ENCODE peak calls at places on chromosomes 4 and X, in five cellular contexts. One of them, this sample, is unnamed.

GRCh38 chrX:47687249-47687648 is 28.3 kb upstream of the UXT start:
- DNase-seq in A549: no peak
- DNase-seq in ascending aorta: no peak
- DNase-seq in psoas muscle: no peak
- DNase-seq in fibroblast of mammary gland: no peak
- DNase-seq in this sample: no peak

GRCh38 chr4:108833041-108833440 is 70.2 kb upstream of the ETNPPL start:
- DNase-seq in A549: no peak
- DNase-seq in ascending aorta: no peak
- DNase-seq in psoas muscle: no peak
- DNase-seq in fibroblast of mammary gland: no peak
- DNase-seq in this sample: no peak

GRCh38 chr4:22129454-22130075 is 181.0 kb upstream of the KCNIP4 start:
- DNase-seq in A549: no peak
- DNase-seq in ascending aorta: no peak
- DNase-seq in psoas muscle: no peak
- DNase-seq in fibroblast of mammary gland: peak; percentile 65
- DNase-seq in this sample: no peak

GRCh38 chrX:24646745-24647182 is 383 bp downstream of the PCYT1B start:
- DNase-seq in A549: no peak
- DNase-seq in ascending aorta: no peak
- DNase-seq in psoas muscle: no peak
- DNase-seq in fibroblast of mammary gland: peak; percentile 5
- DNase-seq in this sample: no peak

GRCh38 chrX:131633285-131633917 is 89.5 kb downstream of the OR13H1 start:
- DNase-seq in A549: peak; percentile 21
- DNase-seq in ascending aorta: no peak
- DNase-seq in psoas muscle: no peak
- DNase-seq in fibroblast of mammary gland: peak; percentile 60
- DNase-seq in this sample: no peak

GRCh38 chr4:176981551-176981950 is 188.8 kb upstream of the VEGFC start:
- DNase-seq in A549: no peak
- DNase-seq in ascending aorta: no peak
- DNase-seq in psoas muscle: no peak
- DNase-seq in fibroblast of mammary gland: peak; percentile 78
- DNase-seq in this sample: no peak

GRCh38 chrX:41389311-41389888 is 55.4 kb downstream of the DDX3X start:
- DNase-seq in A549: no peak
- DNase-seq in ascending aorta: no peak
- DNase-seq in psoas muscle: no peak
- DNase-seq in fibroblast of mammary gland: no peak
- DNase-seq in this sample: no peak

GRCh38 chrX:54786972-54787371 is 11.1 kb downstream of the ITIH6 start:
- DNase-seq in A549: no peak
- DNase-seq in ascending aorta: no peak
- DNase-seq in psoas muscle: no peak
- DNase-seq in fibroblast of mammary gland: no peak
- DNase-seq in this sample: no peak

GRCh38 chrX:147565239-147565638 is 346.5 kb upstream of the FMR1 start:
- DNase-seq in A549: no peak
- DNase-seq in ascending aorta: no peak
- DNase-seq in psoas muscle: no peak
- DNase-seq in fibroblast of mammary gland: peak; percentile 6
- DNase-seq in this sample: no peak

GRCh38 chr4:113433536-113434246 is 327.8 kb downstream of the CAMK2D start:
- DNase-seq in A549: no peak
- DNase-seq in ascending aorta: no peak
- DNase-seq in psoas muscle: no peak
- DNase-seq in fibroblast of mammary gland: peak; percentile 70
- DNase-seq in this sample: no peak

GRCh38 chrX:23742693-23743622 is at the start of gene ACOT9:
- DNase-seq in A549: peak; percentile 89
- DNase-seq in ascending aorta: peak; percentile 87
- DNase-seq in psoas muscle: peak; percentile 95
- DNase-seq in fibroblast of mammary gland: peak; percentile 95
- DNase-seq in this sample: peak; percentile 51

GRCh38 chrX:150361777-150362351 is 1.3 kb upstream of the MAMLD1 start:
- DNase-seq in A549: no peak
- DNase-seq in ascending aorta: no peak
- DNase-seq in psoas muscle: peak; percentile 19
- DNase-seq in fibroblast of mammary gland: no peak
- DNase-seq in this sample: no peak

GRCh38 chrX:10310502-10310901 is 153.7 kb downstream of the CLCN4 start:
- DNase-seq in A549: no peak
- DNase-seq in ascending aorta: no peak
- DNase-seq in psoas muscle: no peak
- DNase-seq in fibroblast of mammary gland: no peak
- DNase-seq in this sample: no peak

GRCh38 chrX:10314530-10315104 is 157.8 kb downstream of the CLCN4 start:
- DNase-seq in A549: peak; percentile 21
- DNase-seq in ascending aorta: no peak
- DNase-seq in psoas muscle: no peak
- DNase-seq in fibroblast of mammary gland: no peak
- DNase-seq in this sample: no peak
- TF ChIP-seq CTCF in A549: no peak
- TF ChIP-seq CTCF in ascending aorta: no peak
- TF ChIP-seq CTCF in psoas muscle: no peak
- TF ChIP-seq CTCF in fibroblast of mammary gland: no peak
- TF ChIP-seq CTCF in this sample: no peak

DNA sequence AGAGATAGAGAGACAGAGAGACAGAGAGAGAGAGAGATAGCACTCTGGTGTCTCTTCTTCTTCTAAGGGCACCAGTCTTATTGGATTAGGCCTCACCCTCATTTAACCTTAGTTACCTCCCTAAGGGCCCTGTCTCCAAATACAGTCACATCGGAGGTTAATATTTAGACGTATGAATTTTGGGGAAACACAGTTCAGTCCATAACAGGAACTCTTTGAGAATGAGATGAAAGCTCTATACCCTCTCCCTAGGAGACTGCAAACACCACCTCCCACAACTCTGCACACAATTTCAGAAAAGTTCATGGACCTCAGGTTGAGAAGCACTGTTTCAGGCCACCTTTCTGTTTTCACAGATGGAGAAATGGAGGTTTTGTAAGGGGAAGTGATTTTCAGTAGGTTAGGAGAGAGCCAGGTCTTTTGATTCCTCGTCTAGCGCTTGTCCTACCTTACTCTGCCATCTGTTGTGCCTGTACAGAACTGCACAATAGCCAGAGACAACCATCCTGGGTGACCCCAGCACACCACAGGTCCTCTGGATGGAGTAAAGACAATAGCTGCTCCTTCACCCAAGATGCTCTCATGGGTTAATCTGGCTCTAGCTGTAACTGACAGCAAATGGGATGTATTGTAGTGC is 16.9 kb upstream of the LOC101059915 start:
- DNase-seq in A549: no peak
- DNase-seq in ascending aorta: no peak
- DNase-seq in psoas muscle: no peak
- DNase-seq in fibroblast of mammary gland: no peak
- DNase-seq in this sample: no peak
- TF ChIP-seq CTCF in A549: no peak
- TF ChIP-seq CTCF in ascending aorta: no peak
- TF ChIP-seq CTCF in psoas muscle: peak; percentile 32
- TF ChIP-seq CTCF in fibroblast of mammary gland: no peak
- TF ChIP-seq CTCF in this sample: no peak

GRCh38 chrX:155056877-155057792 is 13.8 kb downstream of the CMC4 start:
- DNase-seq in A549: peak; percentile 43
- DNase-seq in ascending aorta: no peak
- DNase-seq in psoas muscle: peak; percentile 48
- DNase-seq in fibroblast of mammary gland: peak; percentile 78
- DNase-seq in this sample: no peak
- TF ChIP-seq CTCF in A549: peak; percentile 77
- TF ChIP-seq CTCF in ascending aorta: peak; percentile 38
- TF ChIP-seq CTCF in psoas muscle: peak; percentile 77
- TF ChIP-seq CTCF in fibroblast of mammary gland: peak; percentile 68
- TF ChIP-seq CTCF in this sample: no peak

GRCh38 chrX:72018277-72019112 is 107.8 kb downstream of the NHSL2 start:
- DNase-seq in A549: peak; percentile 81
- DNase-seq in ascending aorta: peak; percentile 55
- DNase-seq in psoas muscle: peak; percentile 87
- DNase-seq in fibroblast of mammary gland: peak; percentile 86
- DNase-seq in this sample: peak; percentile 48
- TF ChIP-seq CTCF in A549: peak; percentile 88
- TF ChIP-seq CTCF in ascending aorta: peak; percentile 84
- TF ChIP-seq CTCF in psoas muscle: peak; percentile 75
- TF ChIP-seq CTCF in fibroblast of mammary gland: peak; percentile 11
- TF ChIP-seq CTCF in this sample: no peak

DNA sequence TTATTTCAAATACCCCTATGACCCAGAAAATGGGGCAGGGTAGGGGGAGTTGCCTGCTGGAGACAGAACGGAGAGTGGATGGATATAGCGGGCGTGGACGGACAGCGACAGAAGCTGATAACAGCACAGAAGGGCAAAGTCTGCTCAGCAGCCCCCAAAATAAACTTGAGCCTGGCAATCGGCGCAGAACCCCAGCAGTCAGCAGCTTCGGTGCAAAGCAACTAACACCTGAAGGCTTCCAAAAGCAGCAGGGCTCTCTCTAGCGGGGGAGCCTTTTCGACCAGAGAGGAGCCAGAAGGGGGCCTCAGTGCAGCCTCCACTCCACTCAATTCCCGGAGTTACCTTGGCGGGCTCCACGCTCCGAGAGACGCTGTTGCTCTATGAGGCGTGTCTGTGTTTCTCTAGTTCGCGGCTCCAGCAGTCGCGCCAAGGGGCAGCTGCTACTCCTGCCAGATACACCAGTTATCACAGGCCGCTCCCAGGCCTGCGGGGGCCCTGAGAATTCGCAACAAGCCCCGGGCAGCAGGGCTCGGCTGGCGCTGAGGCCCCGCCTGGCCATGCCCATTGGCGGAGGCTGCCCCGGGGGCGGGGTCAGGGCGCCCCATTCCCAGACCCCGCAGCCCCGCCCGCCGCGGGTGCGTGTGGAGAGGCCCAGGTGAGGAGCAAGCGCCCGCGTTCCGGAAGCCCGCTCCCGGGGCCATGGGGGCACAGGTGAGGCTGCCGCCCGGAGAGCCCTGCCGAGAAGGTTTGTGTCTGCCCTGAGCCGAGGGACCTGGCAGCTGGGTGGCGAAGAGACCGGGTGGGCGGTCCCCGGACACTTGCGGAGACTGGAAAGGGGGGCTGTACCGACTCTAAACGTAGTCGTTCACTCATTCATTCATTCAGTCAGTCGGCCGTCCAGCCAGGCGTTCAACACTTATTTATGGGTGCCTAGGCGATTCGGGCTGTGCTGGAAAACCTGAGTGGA is at the start of the genes CNGA1 and NIPAL1:
- DNase-seq in A549: peak; percentile 67
- DNase-seq in ascending aorta: no peak
- DNase-seq in psoas muscle: peak; percentile 72
- DNase-seq in fibroblast of mammary gland: peak; percentile 42
- DNase-seq in this sample: peak; percentile 48
- TF ChIP-seq CTCF in A549: peak; percentile 42
- TF ChIP-seq CTCF in ascending aorta: no peak
- TF ChIP-seq CTCF in psoas muscle: peak; percentile 38
- TF ChIP-seq CTCF in fibroblast of mammary gland: peak; percentile 35
- TF ChIP-seq CTCF in this sample: no peak

DNA sequence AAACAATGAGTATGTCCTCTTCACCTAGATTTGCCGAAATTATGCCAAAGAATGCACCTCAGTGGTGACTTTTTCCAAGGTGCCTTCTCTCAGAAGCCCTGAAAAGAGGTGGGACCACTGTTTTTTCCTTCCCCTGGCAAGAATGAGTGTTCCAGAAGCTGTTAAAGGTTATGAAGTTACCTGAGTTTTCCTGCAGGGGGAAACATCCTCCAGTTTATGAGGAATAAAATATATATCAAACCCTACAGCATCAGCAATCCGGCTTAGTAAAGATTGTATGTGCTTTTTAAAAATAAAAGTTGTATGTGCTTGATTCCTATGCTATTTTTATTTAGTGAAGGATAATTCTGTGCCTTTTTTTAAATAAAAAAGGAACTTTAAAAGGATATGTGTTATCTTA is 73.3 kb downstream of the RBM46 start:
- DNase-seq in A549: no peak
- DNase-seq in ascending aorta: no peak
- DNase-seq in psoas muscle: no peak
- DNase-seq in fibroblast of mammary gland: peak; percentile 39
- DNase-seq in this sample: no peak
- TF ChIP-seq CTCF in A549: peak; percentile 40
- TF ChIP-seq CTCF in ascending aorta: no peak
- TF ChIP-seq CTCF in psoas muscle: no peak
- TF ChIP-seq CTCF in fibroblast of mammary gland: peak; percentile 38
- TF ChIP-seq CTCF in this sample: no peak

DNA sequence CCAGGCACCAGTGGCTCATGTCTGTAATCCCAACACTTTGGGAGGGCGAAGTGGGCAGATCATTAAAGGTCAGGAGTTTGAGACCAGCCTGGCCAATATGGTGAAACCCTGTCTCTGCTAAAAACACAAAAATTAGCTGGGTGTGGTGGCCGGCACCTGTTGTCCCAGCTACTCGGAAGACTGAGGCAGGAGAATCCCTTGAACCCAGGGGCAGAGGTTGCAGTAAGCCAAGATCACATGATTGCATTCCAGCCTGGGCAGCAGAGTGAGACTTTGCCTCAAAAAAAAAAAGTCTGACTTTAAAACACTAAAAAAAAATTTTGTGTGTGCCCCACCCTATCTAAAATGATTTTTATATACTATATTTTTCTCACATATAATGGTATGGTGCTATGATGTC is 26.2 kb upstream of the TMEM192 start:
- DNase-seq in A549: no peak
- DNase-seq in ascending aorta: no peak
- DNase-seq in psoas muscle: no peak
- DNase-seq in fibroblast of mammary gland: no peak
- DNase-seq in this sample: no peak
- TF ChIP-seq CTCF in A549: no peak
- TF ChIP-seq CTCF in ascending aorta: no peak
- TF ChIP-seq CTCF in psoas muscle: no peak
- TF ChIP-seq CTCF in fibroblast of mammary gland: no peak
- TF ChIP-seq CTCF in this sample: no peak

GRCh38 chrX:45434231-45434630 is 233.6 kb upstream of the DIPK2B start:
- DNase-seq in A549: no peak
- DNase-seq in ascending aorta: no peak
- DNase-seq in psoas muscle: no peak
- DNase-seq in fibroblast of mammary gland: no peak
- DNase-seq in this sample: no peak
- TF ChIP-seq CTCF in A549: no peak
- TF ChIP-seq CTCF in ascending aorta: no peak
- TF ChIP-seq CTCF in psoas muscle: no peak
- TF ChIP-seq CTCF in fibroblast of mammary gland: no peak
- TF ChIP-seq CTCF in this sample: no peak